ENCODE peak calls at places on chromosomes 5 and 9, in six cellular contexts. F is OCI-LY7, E is PC-3, Y is PC-9, A is GM23338, Q is HCT116. D is an unnamed sample.

GRCh38 chr9:80784647-80785046 is 904.7 kb downstream of the TLE1 start:
- DNase-seq in F (no peak), Y (no peak), Q (no peak), A (no peak), E (no peak), D (no peak)

GRCh38 chr5:174505621-174506020 is 218.8 kb upstream of the MSX2 start:
- DNase-seq in Y (no peak), F (no peak), E (peak; percentile 82), Q (no peak), A (no peak), D (no peak)

GRCh38 chr9:133238851-133239532 is 29.9 kb upstream of the OBP2B start:
- DNase-seq in A (peak; percentile 91), Y (no peak), F (peak; percentile 44), E (peak; percentile 37), Q (peak; percentile 88), D (peak; percentile 89)

GRCh38 chr5:150567031-150567680 is 59.2 kb downstream of the NDST1 start:
- DNase-seq in Y (peak; percentile 63), E (no peak), Q (no peak), F (no peak), A (no peak), D (no peak)

GRCh38 chr5:69250593-69250992 is 15.9 kb downstream of the CDK7 start:
- DNase-seq in F (no peak), E (no peak), Y (no peak), Q (no peak), A (no peak), D (no peak)

GRCh38 chr9:112783551-112783954 is 33.0 kb downstream of the SNX30 start:
- DNase-seq in F (no peak), Q (no peak), A (no peak), E (no peak), Y (no peak), D (peak; percentile 22)

GRCh38 chr5:139371482-139372435 is 11.3 kb downstream of the SLC23A1 start:
- DNase-seq in F (no peak), A (no peak), Q (no peak), E (no peak), Y (no peak), D (no peak)

GRCh38 chr9:92647671-92648446 is 22.1 kb downstream of the IPPK start:
- DNase-seq in E (no peak), Y (no peak), A (no peak), F (no peak), Q (no peak), D (no peak)

GRCh38 chr9:77856615-77857014 is 175.0 kb downstream of the GNAQ start:
- DNase-seq in Y (no peak), Q (no peak), F (no peak), E (peak; percentile 22), A (no peak), D (no peak)

GRCh38 chr5:151448038-151448985 is 909 bp downstream of the SLC36A1 start:
- DNase-seq in Y (peak; percentile 34), E (peak; percentile 60), A (peak; percentile 77), Q (no peak), F (peak; percentile 49), D (peak; percentile 63)

GRCh38 chr9:137705443-137705863 is 86.6 kb downstream of the EHMT1 start:
- DNase-seq in E (no peak), A (no peak), Q (no peak), Y (no peak), F (peak; percentile 75), D (no peak)

GRCh38 chr9:137702615-137703379 is 84.0 kb downstream of the EHMT1 start:
- DNase-seq in E (no peak), A (no peak), Y (no peak), F (peak; percentile 46), Q (no peak), D (no peak)

GRCh38 chr9:137705906-137706305 is 87.1 kb downstream of the EHMT1 start:
- DNase-seq in E (no peak), A (peak; percentile 35), F (no peak), Y (no peak), Q (no peak), D (no peak)

GRCh38 chr9:137700911-137701310 is 82.1 kb downstream of the EHMT1 start:
- DNase-seq in Q (no peak), F (no peak), Y (no peak), E (no peak), A (no peak), D (no peak)

DNA sequence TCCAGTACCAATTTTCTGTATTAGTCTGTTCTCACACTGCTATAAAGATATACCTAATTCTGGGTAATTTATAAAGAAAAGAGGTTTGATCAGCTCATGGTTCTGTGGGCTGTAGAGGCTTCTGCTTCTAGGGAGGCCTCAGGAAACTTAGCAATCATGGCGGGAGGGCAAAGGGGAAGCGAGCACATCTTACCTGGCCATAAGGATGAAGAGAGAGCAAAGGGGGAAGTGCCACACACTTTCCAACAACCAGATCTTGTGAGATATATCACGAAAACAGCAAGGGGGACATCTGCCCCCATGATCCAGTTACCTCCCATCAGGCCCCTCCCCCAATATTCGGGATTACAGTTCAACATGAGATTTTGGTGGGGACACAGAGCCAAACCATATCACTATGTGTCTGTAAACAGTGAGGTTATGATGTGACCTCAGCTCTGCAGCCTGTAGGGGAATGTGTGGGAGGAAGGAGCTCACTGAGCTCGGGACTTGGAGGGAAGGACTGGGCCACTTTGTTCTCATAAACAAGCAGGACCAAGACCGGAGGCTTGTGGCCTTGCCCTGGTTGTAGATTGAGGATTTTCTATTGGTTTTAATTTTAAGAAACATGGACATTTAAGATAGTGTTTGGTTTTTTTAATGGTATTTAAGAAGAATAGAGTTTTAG is 85.2 kb downstream of the EHMT1 start:
- DNase-seq in Q (no peak), E (no peak), Y (no peak), F (no peak), A (no peak), D (no peak)
- H4K20me1 ChIP-seq in Q (peaks cover 9% of the 10 kb centered on the region), E (no peaks in the 10 kb centered on the region), Y (peaks cover 30% of the 10 kb centered on the region), F (no peaks in the 10 kb centered on the region), A (peaks cover 47% of the 10 kb centered on the region), D (peaks cover 49% of the 10 kb centered on the region)

GRCh38 chr5:175654346-175654745 is 3.5 kb upstream of the HRH2 start:
- DNase-seq in E (no peak), F (no peak), A (no peak), Q (no peak), Y (no peak), D (no peak)

GRCh38 chr5:175653763-175654162 is 4.1 kb upstream of the HRH2 start:
- DNase-seq in Q (no peak), A (no peak), E (no peak), Y (no peak), F (no peak), D (no peak)

GRCh38 chr5:175656966-175657365 is 905 bp upstream of the HRH2 start:
- DNase-seq in E (no peak), F (no peak), Q (no peak), A (no peak), Y (no peak), D (no peak)

GRCh38 chr5:175654807-175655206 is 3.1 kb upstream of the HRH2 start:
- DNase-seq in Q (no peak), F (no peak), A (no peak), E (peak; percentile 37), Y (peak; percentile 52), D (no peak)

GRCh38 chr5:175655411-175655810 is 2.5 kb upstream of the HRH2 start:
- DNase-seq in E (no peak), Y (no peak), A (no peak), Q (no peak), F (no peak), D (no peak)
- H3K9me2 ChIP-seq in E (no peaks in the 10 kb centered on the region), Y (no peaks in the 10 kb centered on the region), A (peaks cover 7% of the 10 kb centered on the region), Q (no peaks in the 10 kb centered on the region), F (no peaks in the 10 kb centered on the region), D (no peaks in the 10 kb centered on the region)

GRCh38 chr5:474826-475661 is 32.1 kb downstream of the EXOC3 start:
- DNase-seq in Y (no peak), F (no peak), A (no peak), E (no peak), Q (no peak), D (no peak)
- H4K20me1 ChIP-seq in Y (peaks cover 25% of the 10 kb centered on the region), F (peaks cover 4% of the 10 kb centered on the region), A (peaks cover 9% of the 10 kb centered on the region), E (no peaks in the 10 kb centered on the region), Q (peaks cover 3% of the 10 kb centered on the region), D (peaks cover 5% of the 10 kb centered on the region)

DNA sequence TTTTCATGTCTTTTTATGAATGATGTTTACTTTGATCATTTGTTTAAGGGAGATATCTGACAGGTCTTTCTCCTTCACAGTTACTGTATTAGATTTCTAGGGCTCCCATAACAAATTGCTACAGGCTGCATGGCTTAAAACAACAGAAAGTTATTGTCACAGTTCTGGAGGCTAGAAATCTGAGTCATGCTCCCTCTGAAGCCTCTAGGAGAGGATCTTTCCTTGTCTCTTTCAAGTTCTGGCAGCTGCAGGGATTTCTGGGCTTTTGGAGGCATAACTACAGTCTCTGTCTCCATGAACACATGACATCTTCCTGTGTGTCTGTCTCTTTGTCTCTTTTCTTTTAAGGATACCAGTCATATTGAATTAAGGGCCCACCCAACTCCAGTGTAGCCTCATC is 557.3 kb upstream of the SEMA6A start:
- DNase-seq in E (no peak), F (no peak), A (no peak), Y (no peak), Q (no peak), D (no peak)
- H3K9me2 ChIP-seq in E (no peaks in the 10 kb centered on the region), F (no peaks in the 10 kb centered on the region), A (no peaks in the 10 kb centered on the region), Y (no peaks in the 10 kb centered on the region), Q (no peaks in the 10 kb centered on the region), D (no peaks in the 10 kb centered on the region)

GRCh38 chr5:143390258-143390657 is 13.2 kb downstream of the NR3C1 start:
- DNase-seq in E (no peak), F (no peak), A (no peak), Y (no peak), Q (no peak), D (no peak)
- H4K20me1 ChIP-seq in E (peaks cover 43% of the 10 kb centered on the region), F (peaks cover 34% of the 10 kb centered on the region), A (no peaks in the 10 kb centered on the region), Y (no peaks in the 10 kb centered on the region), Q (no peaks in the 10 kb centered on the region), D (peaks cover 52% of the 10 kb centered on the region)

DNA sequence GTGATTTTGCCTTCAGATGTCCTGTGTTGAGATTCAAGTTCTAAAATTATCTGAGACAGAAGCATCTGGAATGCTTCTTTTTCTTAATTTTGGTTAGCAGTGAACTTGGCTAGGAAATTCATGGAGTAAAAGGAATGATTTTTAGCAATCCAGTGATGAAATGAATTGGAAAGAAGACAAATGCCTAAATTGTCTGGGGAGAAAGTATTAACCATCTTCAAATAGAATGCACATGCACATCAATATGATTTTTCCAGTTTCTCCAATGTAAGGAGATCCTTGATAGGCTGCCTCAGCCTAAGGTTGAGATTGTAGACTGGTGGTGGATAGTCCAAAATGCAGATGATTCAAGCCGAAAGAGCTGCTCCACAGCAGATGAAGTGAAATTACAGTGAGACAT is 106.7 kb downstream of the PCSK5 start:
- DNase-seq in E (no peak), Y (no peak), Q (no peak), F (no peak), A (no peak), D (no peak)
- H3K9me2 ChIP-seq in E (no peaks in the 10 kb centered on the region), Y (no peaks in the 10 kb centered on the region), Q (no peaks in the 10 kb centered on the region), F (no peaks in the 10 kb centered on the region), A (peaks cover 14% of the 10 kb centered on the region), D (no peaks in the 10 kb centered on the region)

DNA sequence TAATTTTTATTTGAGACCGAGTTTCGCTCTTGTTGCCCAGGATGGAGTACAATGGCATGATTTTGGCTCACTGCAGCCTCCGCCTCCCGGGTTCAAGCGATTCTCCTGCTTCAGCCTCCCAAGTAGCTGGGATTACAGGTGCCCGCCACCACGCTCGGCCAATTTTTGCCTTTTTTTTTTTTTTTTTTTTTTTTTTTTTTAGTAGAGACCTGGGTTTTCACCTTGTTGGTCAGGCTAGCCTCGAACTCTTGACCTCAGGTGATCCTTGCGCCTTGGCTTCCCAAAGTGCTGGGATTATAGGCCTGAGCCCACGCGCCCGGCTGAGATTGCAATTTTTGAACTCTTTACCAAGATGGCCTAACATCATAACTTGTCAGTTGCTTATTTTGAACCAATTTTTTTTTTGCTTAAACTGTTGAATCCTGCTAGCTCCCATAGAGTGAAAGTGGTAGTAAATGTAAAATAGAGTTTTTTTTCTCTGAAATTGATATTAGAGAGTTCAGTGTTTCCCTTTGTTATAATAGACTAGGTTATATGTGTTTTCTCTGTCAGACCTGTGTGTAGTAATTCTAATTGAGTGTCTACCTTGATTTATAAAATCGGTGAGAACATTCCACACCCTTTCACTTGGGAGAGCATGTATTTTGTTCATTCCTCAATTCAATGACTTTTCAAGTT is 3.8 kb downstream of the GPBP1 start:
- DNase-seq in Y (no peak), E (no peak), A (no peak), F (no peak), Q (no peak), D (no peak)
- H4K20me1 ChIP-seq in Y (peaks cover 74% of the 10 kb centered on the region), E (peaks cover 60% of the 10 kb centered on the region), A (peaks cover 64% of the 10 kb centered on the region), F (peaks cover 57% of the 10 kb centered on the region), Q (peaks cover 6% of the 10 kb centered on the region), D (peaks cover 79% of the 10 kb centered on the region)

D was measured in hepatocyte.